ENCODE peak calls at places on chromosomes 13 and 19, in eight cellular contexts. U is GOT3, Q is natural killer cell, A is brain microvascular endothelial cell, R is body of pancreas, W is fibroblast of lung, B is hippocampal formation, T is mesendoderm. F is an unnamed sample.

GRCh38 chr13:33452873-33453558 is 167.5 kb upstream of the STARD13 start:
- DNase-seq in W (no peak), T (no peak), A (no peak), R (peak; percentile 21), B (no peak), Q (no peak), U (no peak), F (no peak)

GRCh38 chr13:110680852-110681251 is 25.1 kb downstream of the CARS2 start:
- DNase-seq in U (no peak), B (no peak), T (peak; percentile 64), R (no peak), W (no peak), A (no peak), Q (no peak), F (peak; percentile 81)

GRCh38 chr19:38221919-38222828 is 1.8 kb downstream of the DPF1 start:
- DNase-seq in R (no peak), B (no peak), W (no peak), Q (no peak), A (no peak), T (no peak), U (no peak), F (peak; percentile 79)

GRCh38 chr19:2668188-2668763 is 34.2 kb downstream of the GNG7 start:
- DNase-seq in R (no peak), U (no peak), B (no peak), W (no peak), T (no peak), Q (no peak), A (no peak), F (no peak)

GRCh38 chr13:72638059-72638815 is 89.2 kb downstream of the MZT1 start:
- DNase-seq in W (peak; percentile 53), U (no peak), B (no peak), A (peak; percentile 1), T (peak; percentile 48), Q (no peak), R (no peak), F (no peak)

GRCh38 chr13:76622336-76623045 is 263.7 kb downstream of the KCTD12 start:
- DNase-seq in Q (no peak), R (no peak), B (no peak), T (no peak), U (no peak), A (no peak), W (no peak), F (no peak)

GRCh38 chr13:35791191-35791902 is 314.9 kb upstream of the MAB21L1 start:
- DNase-seq in B (no peak), T (no peak), W (peak; percentile 40), Q (no peak), A (no peak), R (no peak), U (no peak), F (no peak)

GRCh38 chr13:74710006-74710405 is 575.8 kb upstream of the KLF12 start:
- DNase-seq in Q (no peak), R (no peak), B (no peak), U (no peak), A (no peak), T (no peak), W (peak; percentile 28), F (no peak)

GRCh38 chr19:47609885-47610545 is 1.1 kb downstream of the BICRA start:
- DNase-seq in T (peak; percentile 69), Q (peak; percentile 41), B (peak; percentile 36), W (peak; percentile 36), A (no peak), U (no peak), R (peak; percentile 38), F (peak; percentile 85)

GRCh38 chr19:35692010-35692409 is 12.3 kb upstream of the ZBTB32 start:
- DNase-seq in A (no peak), Q (no peak), R (no peak), B (no peak), T (no peak), W (no peak), U (no peak), F (no peak)

GRCh38 chr13:98274921-98275487 is 97.9 kb upstream of the RNF113B start:
- DNase-seq in W (peak; percentile 64), T (no peak), Q (no peak), U (no peak), B (no peak), A (peak; percentile 43), R (no peak), F (no peak)

GRCh38 chr13:23889598-23890224 is 511 bp upstream of the MIPEP start:
- DNase-seq in Q (no peak), A (no peak), T (peak; percentile 19), R (no peak), W (peak; percentile 20), B (no peak), U (no peak), F (no peak)

GRCh38 chr13:23050126-23050525 is 130.7 kb upstream of the SGCG start:
- DNase-seq in A (no peak), W (no peak), B (no peak), U (no peak), T (peak; percentile 37), R (no peak), Q (no peak), F (no peak)

GRCh38 chr13:35858665-35859064 is 272.5 kb downstream of the DCLK1 start:
- DNase-seq in R (no peak), B (no peak), U (no peak), W (no peak), A (no peak), Q (no peak), T (no peak), F (no peak)

GRCh38 chr19:11387154-11388034 is 3.3 kb upstream of the EPOR start:
- DNase-seq in R (no peak), T (no peak), Q (no peak), U (no peak), W (no peak), B (no peak), A (no peak), F (no peak)

GRCh38 chr13:104357174-104357573 is 1291.0 kb upstream of the SLC10A2 start:
- DNase-seq in Q (no peak), A (no peak), U (no peak), B (no peak), T (peak; percentile 38), R (no peak), W (peak; percentile 78), F (no peak)

GRCh38 chr19:39199025-39199424 is 2.3 kb downstream of the NCCRP1 start:
- DNase-seq in Q (no peak), T (no peak), W (peak; percentile 26), B (peak; percentile 46), R (peak; percentile 96), U (no peak), A (no peak), F (no peak)

GRCh38 chr19:39106201-39106600 is 19.4 kb upstream of the PAK4 start:
- DNase-seq in A (no peak), U (no peak), W (no peak), B (peak; percentile 9), T (no peak), R (no peak), Q (no peak), F (no peak)

GRCh38 chr13:24036115-24036514 is 124.4 kb upstream of the SPATA13 start:
- DNase-seq in R (no peak), B (no peak), U (no peak), Q (no peak), T (peak; percentile 53), W (peak; percentile 59), A (no peak), F (no peak)

GRCh38 chr19:7318176-7318575 is 24.0 kb upstream of the INSR start:
- DNase-seq in Q (no peak), U (no peak), T (no peak), W (no peak), A (no peak), B (no peak), R (no peak), F (no peak)

GRCh38 chr13:39209731-39210633 is 171.7 kb downstream of the NHLRC3 start:
- DNase-seq in A (no peak), W (peak; percentile 3), R (no peak), B (no peak), U (no peak), Q (no peak), T (no peak), F (no peak)

GRCh38 chr19:38538793-38539528 is 78.8 kb downstream of the MAP4K1 start:
- DNase-seq in T (no peak), A (no peak), B (no peak), R (no peak), W (peak; percentile 7), U (no peak), Q (no peak), F (no peak)

GRCh38 chr13:52399037-52399436 is 6.9 kb downstream of the THSD1 start:
- DNase-seq in R (no peak), W (no peak), Q (no peak), T (no peak), B (no peak), A (no peak), U (no peak), F (no peak)

GRCh38 chr13:42478531-42479156 is 95.3 kb upstream of the TNFSF11 start:
- DNase-seq in T (peak; percentile 73), U (no peak), W (no peak), Q (no peak), B (no peak), A (peak; percentile 60), R (no peak), F (peak; percentile 55)

GRCh38 chr19:13819242-13819641 is 24.0 kb downstream of the ZSWIM4 start:
- DNase-seq in A (no peak), U (no peak), B (no peak), W (no peak), R (no peak), Q (no peak), T (no peak), F (no peak)

GRCh38 chr19:44795398-44795987 is 13.4 kb upstream of the BCAM start:
- DNase-seq in B (no peak), R (no peak), A (no peak), U (no peak), Q (no peak), T (no peak), W (no peak), F (no peak)

GRCh38 chr19:19642506-19643157 is 825 bp downstream of the GMIP start:
- DNase-seq in A (no peak), U (no peak), T (peak; percentile 44), B (no peak), R (no peak), Q (peak; percentile 30), W (no peak), F (peak; percentile 55)

GRCh38 chr13:67155898-67156717 is 74.0 kb downstream of the PCDH9 start:
- DNase-seq in T (no peak), R (no peak), A (no peak), U (no peak), Q (no peak), W (no peak), B (no peak), F (no peak)

GRCh38 chr13:95485045-95485517 is 67.4 kb upstream of the CLDN10 start:
- DNase-seq in A (peak; percentile 18), R (no peak), T (peak; percentile 42), B (no peak), U (no peak), Q (no peak), W (peak; percentile 58), F (no peak)

GRCh38 chr13:26562538-26562890 is 5.0 kb downstream of the WASF3 start:
- DNase-seq in U (no peak), B (no peak), R (no peak), A (no peak), Q (no peak), T (peak; percentile 7), W (peak; percentile 56), F (no peak)

GRCh38 chr19:55484571-55485438 is at the start of gene NAT14:
- DNase-seq in W (peak; percentile 62), U (peak; percentile 21), B (peak; percentile 38), A (no peak), R (peak; percentile 45), Q (peak; percentile 64), T (peak; percentile 93), F (peak; percentile 96)

GRCh38 chr13:86445584-86446140 is 646.4 kb upstream of the SLITRK6 start:
- DNase-seq in B (no peak), R (no peak), U (no peak), T (no peak), W (peak; percentile 53), Q (no peak), A (no peak), F (no peak)

GRCh38 chr19:45114116-45114515 is 21.1 kb downstream of the PPP1R37 start:
- DNase-seq in U (no peak), B (no peak), Q (no peak), R (no peak), A (no peak), T (no peak), W (no peak), F (no peak)

GRCh38 chr19:51726049-51726448 is 2.3 kb upstream of the HAS1 start:
- DNase-seq in A (peak; percentile 64), B (peak; percentile 81), R (no peak), T (peak; percentile 25), U (peak; percentile 58), Q (no peak), W (peak; percentile 77), F (peak; percentile 59)

F was measured in endodermal cell.